ENCODE peak calls at places on chromosome 17, in four cellular contexts. J is naive B cell; C is stimulated activated CD8-positive, alpha-beta memory T cell treated with anti-CD3 and anti-CD28 coated beads, Interleukin-7, amount 100 ng/mL, for 1 hour; Z is stomach. N is an unnamed sample.

GRCh38 chr17:64406321-64407200 is 15.9 kb upstream of the PECAM1 start:
- DNase-seq in J (no peak), C (no peak), Z (no peak), N (no peak)

GRCh38 chr17:35423761-35424160 is 8.5 kb downstream of the SLFN12 start:
- DNase-seq in J (no peak), C (no peak), Z (no peak), N (no peak)

GRCh38 chr17:52648995-52649394 is 490.5 kb upstream of the CA10 start:
- DNase-seq in J (no peak), C (no peak), Z (no peak), N (no peak)

GRCh38 chr17:61551255-61551742 is 39.7 kb downstream of the NACA2 start:
- DNase-seq in J (no peak), C (no peak), Z (no peak), N (no peak)

GRCh38 chr17:44971776-44972483 is 3.8 kb upstream of the C1QL1 start:
- DNase-seq in J (no peak), C (no peak), Z (no peak), N (no peak)

GRCh38 chr17:34254651-34255380 is at the start of gene CCL2:
- DNase-seq in J (no peak), C (no peak), Z (peak), N (no peak)

GRCh38 chr17:78019367-78019975 is 61.0 kb downstream of the TNRC6C start:
- DNase-seq in J (no peak), C (no peak), Z (no peak), N (no peak)

GRCh38 chr17:50559674-50560184 is 786 bp upstream of the CACNA1G start:
- DNase-seq in J (no peak), C (no peak), Z (peak), N (no peak)

GRCh38 chr17:73616873-73617430 is 27.3 kb downstream of the SDK2 start:
- DNase-seq in J (no peak), C (no peak), Z (no peak), N (no peak)

GRCh38 chr17:6492892-6493674 is 48.8 kb downstream of the PIMREG start:
- DNase-seq in J (no peak), C (no peak), Z (no peak), N (no peak)

GRCh38 chr17:39002991-39003715 is 36.0 kb upstream of the FBXO47 start:
- DNase-seq in J (no peak), C (peak), Z (peak), N (no peak)

GRCh38 chr17:32458367-32458766 is 14.1 kb downstream of the PSMD11 start:
- DNase-seq in J (no peak), C (no peak), Z (no peak), N (no peak)